ENCODE peak calls at places on chromosomes 2 and 18, in four cellular contexts. Z, D, J and L are unnamed samples.

GRCh38 chr18:74857901-74858300 is 260.2 kb downstream of the ZNF407 start:
- DNase-seq in D (no peak), Z (no peak), J (no peak), L (no peak)

GRCh38 chr2:85998071-85998991 is 107.4 kb downstream of the POLR1A start:
- DNase-seq in D (no peak), Z (no peak), J (no peak), L (no peak)

GRCh38 chr2:130823886-130824491 is 12.7 kb upstream of the ARHGEF4 start:
- DNase-seq in J (no peak), Z (no peak), D (no peak), L (no peak)

GRCh38 chr2:20391951-20392699 is 41.5 kb upstream of the PUM2 start:
- DNase-seq in J (no peak), Z (no peak), D (no peak), L (no peak)

GRCh38 chr2:153163055-153163454 is 315.5 kb downstream of the RPRM start:
- DNase-seq in Z (peak; percentile 39), J (peak; percentile 62), D (no peak), L (peak; percentile 69)

GRCh38 chr2:33262097-33262496 is 214.4 kb upstream of the RASGRP3 start:
- DNase-seq in Z (peak; percentile 15), J (no peak), D (no peak), L (no peak)

GRCh38 chr18:1102848-1103247 is 198.2 kb downstream of the ADCYAP1 start:
- DNase-seq in J (no peak), D (no peak), Z (no peak), L (no peak)

GRCh38 chr2:58535182-58535581 is 294.1 kb upstream of the FANCL start:
- DNase-seq in D (no peak), Z (no peak), J (peak; percentile 78), L (no peak)

GRCh38 chr2:208363485-208363884 is 43.1 kb upstream of the PTH2R start:
- DNase-seq in J (no peak), Z (no peak), D (no peak), L (no peak)

GRCh38 chr2:149561309-149561926 is 26.2 kb downstream of the MMADHC start:
- DNase-seq in Z (peak; percentile 23), D (peak; percentile 35), J (peak; percentile 57), L (peak; percentile 77)

GRCh38 chr2:216132585-216132984 is 23.4 kb downstream of the XRCC5 start:
- DNase-seq in Z (no peak), J (no peak), D (no peak), L (no peak)

GRCh38 chr2:118850901-118851268 is 3.4 kb upstream of the EN1 start:
- DNase-seq in D (no peak), J (no peak), Z (no peak), L (no peak)

GRCh38 chr18:54679318-54680149 is 88.5 kb downstream of the DYNAP start:
- DNase-seq in Z (peak; percentile 67), J (peak; percentile 72), D (peak; percentile 19), L (peak; percentile 77)

GRCh38 chr2:42876280-42876840 is 84.0 kb upstream of the HAAO start:
- DNase-seq in Z (no peak), J (no peak), D (no peak), L (no peak)

GRCh38 chr18:49177812-49178211 is 227.0 kb upstream of the SMAD7 start:
- DNase-seq in J (peak; percentile 37), D (no peak), Z (no peak), L (no peak)

GRCh38 chr2:236162804-236163482 is 5.2 kb downstream of the GBX2 start:
- DNase-seq in D (no peak), J (no peak), Z (no peak), L (no peak)

GRCh38 chr2:75555701-75556100 is 5.0 kb downstream of the EVA1A start:
- DNase-seq in J (no peak), Z (no peak), D (no peak), L (no peak)

GRCh38 chr18:69900941-69901340 is 46.7 kb downstream of the CD226 start:
- DNase-seq in D (no peak), J (no peak), Z (no peak), L (no peak)

GRCh38 chr2:65277791-65278449 is 50.3 kb downstream of the ACTR2 start:
- DNase-seq in D (no peak), Z (no peak), J (no peak), L (peak; percentile 59)

GRCh38 chr2:54103454-54104314 is 11.7 kb upstream of the ACYP2 start:
- DNase-seq in J (no peak), D (peak; percentile 53), Z (peak; percentile 81), L (peak; percentile 95)

GRCh38 chr2:8277921-8278571 is 403.8 kb upstream of the ID2 start:
- DNase-seq in D (no peak), Z (peak; percentile 34), J (no peak), L (peak; percentile 59)

GRCh38 chr2:132438650-132439030 is 22.0 kb downstream of the GPR39 start:
- DNase-seq in Z (no peak), D (no peak), J (no peak), L (no peak)

GRCh38 chr2:85255456-85255812 is 72.4 kb downstream of the TGOLN2 start:
- DNase-seq in Z (peak; percentile 33), J (no peak), D (no peak), L (no peak)

GRCh38 chr2:64681479-64681967 is 27.8 kb upstream of the SERTAD2 start:
- DNase-seq in J (no peak), Z (no peak), D (no peak), L (peak; percentile 66)

GRCh38 chr2:9552491-9553178 is 3.0 kb downstream of the ADAM17 start:
- DNase-seq in D (peak; percentile 6), J (no peak), Z (no peak), L (peak; percentile 56)

GRCh38 chr2:53911434-53912189 is 51.8 kb upstream of the GPR75 start:
- DNase-seq in J (no peak), Z (peak; percentile 3), D (no peak), L (no peak)

GRCh38 chr2:3634631-3635091 is 23.3 kb upstream of the ALLC start:
- DNase-seq in Z (no peak), D (no peak), J (no peak), L (no peak)

GRCh38 chr2:236415706-236416493 is 151.7 kb upstream of the ASB18 start:
- DNase-seq in Z (no peak), J (no peak), D (no peak), L (peak; percentile 67)

GRCh38 chr2:70977605-70978205 is 725 bp upstream of the ANKRD53 start:
- DNase-seq in J (no peak), Z (peak; percentile 7), D (no peak), L (peak; percentile 63)

GRCh38 chr18:23354625-23355024 is 98.5 kb upstream of the RIOK3 start:
- DNase-seq in J (no peak), D (no peak), Z (no peak), L (no peak)

GRCh38 chr18:64589000-64589399 is 440.1 kb upstream of the LINC00305 start:
- DNase-seq in D (no peak), J (no peak), Z (no peak), L (no peak)

GRCh38 chr2:196172976-196173375 is 1.6 kb upstream of the STK17B start:
- DNase-seq in D (no peak), J (no peak), Z (no peak), L (peak; percentile 66)

GRCh38 chr2:96531872-96532505 is 4.6 kb upstream of the ARID5A start:
- DNase-seq in D (peak; percentile 85), Z (peak; percentile 86), J (peak; percentile 94), L (peak; percentile 73)

GRCh38 chr2:33214436-33214835 is 262.0 kb upstream of the RASGRP3 start:
- DNase-seq in Z (no peak), D (no peak), J (no peak), L (no peak)

GRCh38 chr2:161681043-161681442 is 56.8 kb downstream of the SLC4A10 start:
- DNase-seq in D (no peak), J (no peak), Z (no peak), L (no peak)

GRCh38 chr2:46319711-46320110 is 22.5 kb downstream of the EPAS1 start:
- DNase-seq in D (no peak), Z (no peak), J (no peak), L (no peak)
- H3K4me1 ChIP-seq in D (no peaks in the 10 kb centered on the region), Z (peaks cover 80% of the 10 kb centered on the region), J (peaks cover 4% of the 10 kb centered on the region), L (peaks cover 6% of the 10 kb centered on the region)

DNA sequence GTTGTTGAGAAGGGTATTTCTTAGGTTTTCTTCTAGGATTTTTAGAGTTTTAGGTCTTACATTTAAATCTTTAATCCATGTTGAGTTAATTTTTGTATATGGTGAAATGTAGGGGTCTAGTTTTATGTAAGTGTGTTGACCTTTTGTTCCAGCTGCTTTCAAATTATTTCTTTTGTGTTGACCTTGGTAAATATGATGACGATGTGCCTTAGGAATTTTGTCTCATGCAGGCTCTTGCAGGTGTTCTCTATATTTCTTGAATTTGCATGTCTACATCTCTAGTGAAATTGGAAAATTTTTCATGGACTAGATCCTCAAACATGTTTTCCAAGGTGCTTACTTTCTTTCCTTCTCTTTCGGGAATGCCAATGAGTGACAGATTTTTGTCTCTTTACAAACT is 1609.3 kb upstream of the ZEB2 start:
- DNase-seq in Z (no peak), J (no peak), D (no peak), L (no peak)
- H3K4me1 ChIP-seq in Z (no peaks in the 10 kb centered on the region), J (no peaks in the 10 kb centered on the region), D (no peaks in the 10 kb centered on the region), L (no peaks in the 10 kb centered on the region)

DNA sequence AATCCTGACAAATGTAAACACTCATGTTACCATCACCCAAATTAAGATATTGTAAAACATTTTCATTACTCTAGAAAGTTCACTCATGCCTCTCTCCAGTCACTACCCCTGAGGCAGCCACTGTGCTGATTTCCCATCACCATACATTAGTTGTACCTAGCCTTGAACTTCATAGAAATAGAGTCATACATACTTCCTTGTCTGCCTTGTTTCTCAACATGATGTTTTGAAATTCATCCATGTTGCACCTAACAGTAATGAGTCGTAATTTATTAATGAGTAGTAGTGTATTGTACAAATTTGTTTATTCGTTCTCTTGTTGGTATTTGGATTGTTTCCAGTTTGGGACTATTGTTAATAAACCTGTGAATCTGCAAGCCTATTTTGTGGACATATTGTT is 49.0 kb upstream of the TWSG1 start:
- DNase-seq in D (no peak), J (no peak), Z (no peak), L (no peak)
- H3K4me1 ChIP-seq in D (no peaks in the 10 kb centered on the region), J (peaks cover 8% of the 10 kb centered on the region), Z (no peaks in the 10 kb centered on the region), L (no peaks in the 10 kb centered on the region)

DNA sequence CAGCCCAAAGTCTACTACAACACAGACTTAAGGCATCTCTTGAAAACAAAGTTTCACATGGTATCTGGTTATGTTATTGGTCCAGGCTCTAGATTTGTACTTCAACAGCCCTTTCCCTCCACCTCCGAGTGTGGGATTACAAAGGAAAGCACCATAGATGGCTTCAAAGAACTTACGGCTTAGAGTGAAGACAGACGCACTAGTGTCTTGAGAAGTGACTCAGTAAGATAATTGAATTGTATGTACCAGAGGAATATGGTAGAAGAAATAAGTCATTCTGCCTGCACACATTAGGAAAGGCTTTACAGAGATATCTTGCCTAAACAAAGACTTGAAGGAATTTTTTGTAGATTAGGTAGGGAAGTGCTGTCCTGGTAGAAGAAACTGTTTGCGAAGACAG is 392.3 kb upstream of the TNP1 start:
- DNase-seq in D (no peak), J (no peak), Z (no peak), L (no peak)
- H3K4me1 ChIP-seq in D (no peaks in the 10 kb centered on the region), J (peaks cover 41% of the 10 kb centered on the region), Z (peaks cover 30% of the 10 kb centered on the region), L (no peaks in the 10 kb centered on the region)